ENCODE peak calls at places on chromosome 17, in six cellular contexts. One of them, this sample, is unnamed.

GRCh38 chr17:28737770-28738679 is 5.8 kb upstream of the TRAF4 start:
- DNase-seq in trophoblast cell: peak
- DNase-seq in neuronal stem cell: no peak
- DNase-seq in IMR-90: no peak
- DNase-seq in mesenchymal stem cell: no peak
- DNase-seq in H9: no peak
- DNase-seq in this sample: no peak

GRCh38 chr17:68029512-68030215 is 5.9 kb upstream of the KPNA2 start:
- DNase-seq in IMR-90: no peak
- DNase-seq in H9: no peak
- DNase-seq in trophoblast cell: no peak
- DNase-seq in neuronal stem cell: no peak
- DNase-seq in mesenchymal stem cell: no peak
- DNase-seq in this sample: no peak

GRCh38 chr17:21313320-21313719 is 28.8 kb downstream of the MAP2K3 start:
- DNase-seq in mesenchymal stem cell: no peak
- DNase-seq in trophoblast cell: no peak
- DNase-seq in H9: no peak
- DNase-seq in neuronal stem cell: no peak
- DNase-seq in IMR-90: no peak
- DNase-seq in this sample: no peak

GRCh38 chr17:39573447-39574298 is 34.0 kb downstream of the NEUROD2 start:
- DNase-seq in H9: peak
- DNase-seq in IMR-90: peak
- DNase-seq in trophoblast cell: peak
- DNase-seq in neuronal stem cell: no peak
- DNase-seq in mesenchymal stem cell: peak
- DNase-seq in this sample: peak

GRCh38 chr17:78618264-78619066 is 41.3 kb upstream of the DNAH17 start:
- DNase-seq in trophoblast cell: peak
- DNase-seq in IMR-90: no peak
- DNase-seq in H9: no peak
- DNase-seq in neuronal stem cell: no peak
- DNase-seq in mesenchymal stem cell: no peak
- DNase-seq in this sample: no peak

GRCh38 chr17:5122586-5123342 is 6.9 kb downstream of the USP6 start:
- DNase-seq in neuronal stem cell: peak
- DNase-seq in IMR-90: no peak
- DNase-seq in H9: peak
- DNase-seq in trophoblast cell: no peak
- DNase-seq in mesenchymal stem cell: peak
- DNase-seq in this sample: no peak

GRCh38 chr17:36514856-36515255 is 19.8 kb downstream of the MYO19 start:
- DNase-seq in trophoblast cell: no peak
- DNase-seq in neuronal stem cell: no peak
- DNase-seq in mesenchymal stem cell: no peak
- DNase-seq in IMR-90: no peak
- DNase-seq in H9: no peak
- DNase-seq in this sample: no peak

GRCh38 chr17:9824797-9825338 is 856 bp upstream of the GLP2R start:
- DNase-seq in neuronal stem cell: no peak
- DNase-seq in trophoblast cell: peak
- DNase-seq in IMR-90: no peak
- DNase-seq in mesenchymal stem cell: no peak
- DNase-seq in H9: no peak
- DNase-seq in this sample: no peak

GRCh38 chr17:41553987-41554680 is 17.7 kb downstream of the KRT9 start:
- DNase-seq in mesenchymal stem cell: no peak
- DNase-seq in H9: no peak
- DNase-seq in trophoblast cell: no peak
- DNase-seq in IMR-90: no peak
- DNase-seq in neuronal stem cell: no peak
- DNase-seq in this sample: no peak

GRCh38 chr17:52841971-52842370 is 683.5 kb upstream of the CA10 start:
- DNase-seq in H9: no peak
- DNase-seq in IMR-90: no peak
- DNase-seq in trophoblast cell: no peak
- DNase-seq in neuronal stem cell: no peak
- DNase-seq in mesenchymal stem cell: no peak
- DNase-seq in this sample: no peak

GRCh38 chr17:31835984-31836383 is 23.1 kb downstream of the COPRS start:
- DNase-seq in H9: no peak
- DNase-seq in mesenchymal stem cell: no peak
- DNase-seq in neuronal stem cell: no peak
- DNase-seq in IMR-90: no peak
- DNase-seq in trophoblast cell: no peak
- DNase-seq in this sample: no peak
- H3K14ac ChIP-seq in H9: no peak
- H3K14ac ChIP-seq in mesenchymal stem cell: no peak
- H3K14ac ChIP-seq in neuronal stem cell: no peak
- H3K14ac ChIP-seq in IMR-90: no peak
- H3K14ac ChIP-seq in trophoblast cell: no peak
- H3K14ac ChIP-seq in this sample: no peak

GRCh38 chr17:14048169-14048568 is 21.1 kb upstream of the COX10 start:
- DNase-seq in neuronal stem cell: no peak
- DNase-seq in mesenchymal stem cell: no peak
- DNase-seq in trophoblast cell: peak
- DNase-seq in H9: no peak
- DNase-seq in IMR-90: no peak
- DNase-seq in this sample: no peak
- H3K14ac ChIP-seq in neuronal stem cell: no peak
- H3K14ac ChIP-seq in mesenchymal stem cell: no peak
- H3K14ac ChIP-seq in trophoblast cell: no peak
- H3K14ac ChIP-seq in H9: no peak
- H3K14ac ChIP-seq in IMR-90: no peak
- H3K14ac ChIP-seq in this sample: no peak

GRCh38 chr17:49361902-49362722 is at the start of gene ZNF652:
- DNase-seq in mesenchymal stem cell: peak
- DNase-seq in H9: peak
- DNase-seq in trophoblast cell: peak
- DNase-seq in neuronal stem cell: peak
- DNase-seq in IMR-90: peak
- DNase-seq in this sample: peak
- H3K14ac ChIP-seq in mesenchymal stem cell: peak
- H3K14ac ChIP-seq in H9: peak
- H3K14ac ChIP-seq in trophoblast cell: peak
- H3K14ac ChIP-seq in neuronal stem cell: peak
- H3K14ac ChIP-seq in IMR-90: peak
- H3K14ac ChIP-seq in this sample: no peak

DNA sequence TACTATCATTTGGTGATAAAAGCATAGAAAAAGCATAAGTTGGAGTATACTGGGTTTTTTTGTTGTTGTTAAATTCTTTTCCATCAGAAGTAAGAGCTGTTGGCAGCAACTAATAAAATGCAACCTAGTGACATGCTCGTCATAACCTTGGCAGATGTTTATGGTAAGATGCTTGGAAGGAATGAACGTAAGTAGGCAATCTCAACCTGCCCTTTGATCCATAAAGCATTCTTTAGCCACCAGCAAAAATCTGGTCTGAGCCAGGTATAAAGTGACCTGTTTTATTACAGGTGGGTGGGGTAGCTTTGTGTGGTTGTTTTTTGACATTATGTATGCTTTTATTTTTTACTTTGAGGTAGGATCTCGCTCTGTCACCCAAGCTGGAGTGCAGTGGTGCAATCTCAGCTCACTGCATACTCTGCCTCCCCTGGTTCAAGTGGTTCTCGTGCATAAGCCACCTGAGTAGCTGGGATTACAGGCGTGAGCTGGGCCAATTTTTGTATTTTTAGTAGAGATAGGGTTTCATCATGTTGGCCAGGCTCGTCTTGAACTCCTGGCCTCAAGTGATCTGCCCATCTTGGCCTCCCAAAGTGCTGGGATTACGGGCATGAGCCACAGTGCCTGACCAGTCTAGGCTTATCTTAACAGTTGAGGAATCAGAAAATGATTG is 22.0 kb downstream of the WSB1 start:
- DNase-seq in trophoblast cell: peak
- DNase-seq in IMR-90: no peak
- DNase-seq in mesenchymal stem cell: no peak
- DNase-seq in H9: no peak
- DNase-seq in neuronal stem cell: no peak
- DNase-seq in this sample: no peak
- H3K14ac ChIP-seq in trophoblast cell: no peak
- H3K14ac ChIP-seq in IMR-90: no peak
- H3K14ac ChIP-seq in mesenchymal stem cell: no peak
- H3K14ac ChIP-seq in H9: no peak
- H3K14ac ChIP-seq in neuronal stem cell: no peak
- H3K14ac ChIP-seq in this sample: no peak

GRCh38 chr17:75404223-75404738 is 1.2 kb downstream of the GRB2 start:
- DNase-seq in IMR-90: peak
- DNase-seq in mesenchymal stem cell: peak
- DNase-seq in neuronal stem cell: no peak
- DNase-seq in H9: peak
- DNase-seq in trophoblast cell: peak
- DNase-seq in this sample: no peak
- H3K14ac ChIP-seq in IMR-90: peak
- H3K14ac ChIP-seq in mesenchymal stem cell: no peak
- H3K14ac ChIP-seq in neuronal stem cell: no peak
- H3K14ac ChIP-seq in H9: no peak
- H3K14ac ChIP-seq in trophoblast cell: no peak
- H3K14ac ChIP-seq in this sample: no peak

GRCh38 chr17:55756689-55757088 is 5.8 kb downstream of the PCTP start:
- DNase-seq in mesenchymal stem cell: no peak
- DNase-seq in trophoblast cell: no peak
- DNase-seq in neuronal stem cell: no peak
- DNase-seq in IMR-90: no peak
- DNase-seq in H9: no peak
- DNase-seq in this sample: no peak
- H3K14ac ChIP-seq in mesenchymal stem cell: no peak
- H3K14ac ChIP-seq in trophoblast cell: no peak
- H3K14ac ChIP-seq in neuronal stem cell: no peak
- H3K14ac ChIP-seq in IMR-90: no peak
- H3K14ac ChIP-seq in H9: no peak
- H3K14ac ChIP-seq in this sample: no peak

GRCh38 chr17:75131278-75132017 is at the start of gene NT5C:
- DNase-seq in mesenchymal stem cell: peak
- DNase-seq in trophoblast cell: peak
- DNase-seq in IMR-90: peak
- DNase-seq in neuronal stem cell: peak
- DNase-seq in H9: peak
- DNase-seq in this sample: peak
- H3K14ac ChIP-seq in mesenchymal stem cell: peak
- H3K14ac ChIP-seq in trophoblast cell: peak
- H3K14ac ChIP-seq in IMR-90: peak
- H3K14ac ChIP-seq in neuronal stem cell: peak
- H3K14ac ChIP-seq in H9: peak
- H3K14ac ChIP-seq in this sample: no peak

DNA sequence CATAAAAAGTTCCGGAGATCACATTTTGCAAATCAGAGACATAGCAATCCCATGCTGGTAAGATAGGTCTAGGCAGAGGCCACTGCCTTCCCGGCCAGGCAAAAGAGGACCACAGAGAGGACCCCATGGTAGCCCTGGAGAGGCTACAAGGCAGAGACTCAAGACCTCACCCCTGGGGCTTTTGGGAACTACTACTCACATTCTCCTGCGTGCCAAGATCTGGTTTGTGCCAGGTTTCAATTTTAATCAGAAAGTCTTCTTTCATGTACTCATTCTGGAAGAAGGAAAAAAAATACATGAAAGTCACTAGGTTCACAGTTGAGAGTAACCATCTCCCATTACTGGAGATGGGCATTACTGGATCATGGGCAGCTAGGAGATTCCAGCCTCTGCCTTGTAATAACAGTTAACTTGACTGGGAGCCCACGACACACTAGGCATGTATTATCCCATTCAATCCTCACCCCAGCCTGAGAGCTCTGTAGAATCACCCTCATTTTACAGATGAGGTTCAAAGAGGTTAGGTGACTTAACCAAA is 21.2 kb downstream of the PITPNA start:
- DNase-seq in neuronal stem cell: no peak
- DNase-seq in IMR-90: no peak
- DNase-seq in H9: no peak
- DNase-seq in mesenchymal stem cell: no peak
- DNase-seq in trophoblast cell: no peak
- DNase-seq in this sample: no peak
- H3K14ac ChIP-seq in neuronal stem cell: no peak
- H3K14ac ChIP-seq in IMR-90: no peak
- H3K14ac ChIP-seq in H9: no peak
- H3K14ac ChIP-seq in mesenchymal stem cell: no peak
- H3K14ac ChIP-seq in trophoblast cell: no peak
- H3K14ac ChIP-seq in this sample: no peak

DNA sequence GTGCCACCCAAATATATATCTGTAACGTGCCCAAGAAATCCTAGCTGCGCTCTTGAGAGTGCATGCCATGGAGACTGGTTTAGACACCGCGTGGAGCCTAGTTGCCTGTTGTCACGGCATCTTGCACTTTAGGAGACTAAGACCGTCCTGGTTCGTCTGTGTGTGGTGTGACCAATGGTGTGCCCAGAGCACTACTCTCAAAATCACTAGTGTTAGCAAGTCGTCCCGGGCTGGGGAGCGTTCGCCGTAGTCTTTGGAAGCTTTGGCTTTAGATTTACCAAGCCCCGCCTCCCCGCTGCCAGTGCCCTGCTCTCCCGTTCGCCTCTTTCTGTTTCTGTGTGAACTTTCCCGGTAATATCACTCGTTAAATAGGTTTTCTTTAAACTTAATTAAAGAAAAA is 27.0 kb downstream of the CLUH start:
- DNase-seq in trophoblast cell: no peak
- DNase-seq in mesenchymal stem cell: no peak
- DNase-seq in neuronal stem cell: no peak
- DNase-seq in H9: no peak
- DNase-seq in IMR-90: no peak
- DNase-seq in this sample: no peak
- H3K14ac ChIP-seq in trophoblast cell: no peak
- H3K14ac ChIP-seq in mesenchymal stem cell: no peak
- H3K14ac ChIP-seq in neuronal stem cell: no peak
- H3K14ac ChIP-seq in H9: no peak
- H3K14ac ChIP-seq in IMR-90: no peak
- H3K14ac ChIP-seq in this sample: no peak

This sample was measured in H1.